ENCODE peak calls at places on chromosomes 3 and 15, in nine cellular contexts. M, Y, D, Z, K, B, V, Q and I are unnamed samples. For H3K27me3, the result is how much of the 10 kb centered on the place peaks cover.

GRCh38 chr3:4963669-4964589 is 15.3 kb upstream of the BHLHE40 start:
- DNase-seq in D (no peak), Z (no peak), M (no peak), V (peak), K (no peak), B (no peak), Q (no peak), Y (no peak), I (no peak)

GRCh38 chr3:146020969-146021368 is 140.0 kb downstream of the PLOD2 start:
- DNase-seq in V (no peak), M (no peak), Z (no peak), Y (no peak), Q (no peak), B (no peak), K (no peak), D (no peak), I (no peak)

GRCh38 chr3:83035704-83036010 is 1274.2 kb upstream of the GBE1 start:
- DNase-seq in Y (no peak), M (no peak), Z (no peak), V (no peak), B (no peak), K (no peak), D (no peak), Q (no peak), I (no peak)

GRCh38 chr3:41881233-41881821 is 80.6 kb downstream of the ULK4 start:
- DNase-seq in Z (no peak), D (no peak), K (no peak), Y (no peak), M (no peak), Q (no peak), V (peak), B (no peak), I (no peak)

GRCh38 chr3:126927846-126928245 is 55.1 kb upstream of the PLXNA1 start:
- DNase-seq in Z (no peak), B (no peak), Y (no peak), M (no peak), K (no peak), Q (no peak), D (no peak), V (no peak), I (no peak)

GRCh38 chr3:151660890-151661289 is 72.8 kb upstream of the AADACL2 start:
- DNase-seq in Z (no peak), Q (no peak), M (no peak), D (no peak), Y (no peak), K (no peak), V (no peak), B (no peak), I (no peak)

GRCh38 chr3:13142552-13143380 is 69.5 kb upstream of the IQSEC1 start:
- DNase-seq in Q (no peak), K (no peak), D (no peak), B (no peak), Z (no peak), Y (no peak), M (peak), V (no peak), I (no peak)

GRCh38 chr3:125161607-125162219 is 50.8 kb downstream of the SLC12A8 start:
- DNase-seq in Q (peak), Y (no peak), D (no peak), B (no peak), Z (no peak), K (peak), V (no peak), M (no peak), I (no peak)

GRCh38 chr15:74222231-74222511 is 14.0 kb upstream of the CCDC33 start:
- DNase-seq in Y (no peak), D (no peak), M (no peak), V (no peak), Q (no peak), Z (no peak), B (no peak), K (no peak), I (no peak)

GRCh38 chr3:88000853-88001252 is 58.0 kb downstream of the CGGBP1 start:
- DNase-seq in V (no peak), B (no peak), K (no peak), Q (no peak), Z (no peak), Y (peak), M (no peak), D (no peak), I (peak)

GRCh38 chr3:177466076-177466475 is 268.8 kb upstream of the TBL1XR1 start:
- DNase-seq in D (no peak), Y (no peak), B (no peak), Q (no peak), M (no peak), Z (no peak), V (no peak), K (no peak), I (no peak)

GRCh38 chr3:193830791-193831191 is 237.8 kb downstream of the OPA1 start:
- DNase-seq in M (no peak), Y (no peak), B (no peak), V (no peak), D (no peak), Z (no peak), K (no peak), Q (no peak), I (no peak)

GRCh38 chr3:99484871-99485270 is 153.5 kb upstream of the COL8A1 start:
- DNase-seq in M (no peak), Q (no peak), B (no peak), K (no peak), D (no peak), Y (no peak), Z (no peak), V (no peak), I (no peak)

GRCh38 chr3:63473641-63474166 is 178.8 kb upstream of the SNTN start:
- DNase-seq in Y (no peak), Q (no peak), K (no peak), B (no peak), M (no peak), D (no peak), Z (no peak), V (no peak), I (no peak)

GRCh38 chr3:197511130-197511529 is 44.6 kb downstream of the BDH1 start:
- DNase-seq in Z (no peak), M (no peak), K (no peak), Y (no peak), B (no peak), D (no peak), V (no peak), Q (no peak), I (no peak)

GRCh38 chr3:22284559-22284958 is 533.5 kb upstream of the ZNF385D start:
- DNase-seq in Q (no peak), B (no peak), D (no peak), Y (no peak), M (no peak), Z (no peak), K (no peak), V (no peak), I (no peak)

GRCh38 chr3:10505050-10505790 is at the start of gene ATP2B2:
- DNase-seq in D (no peak), V (no peak), Z (no peak), B (no peak), Q (no peak), M (no peak), Y (peak), K (no peak), I (peak)

GRCh38 chr3:10503217-10503796 is 2.1 kb downstream of the ATP2B2 start:
- DNase-seq in Z (no peak), Q (no peak), K (no peak), M (no peak), D (no peak), Y (no peak), B (no peak), V (no peak), I (no peak)

GRCh38 chr3:10505791-10506585 is 602 bp upstream of the ATP2B2 start:
- DNase-seq in V (no peak), Z (no peak), B (no peak), K (no peak), M (no peak), D (no peak), Y (no peak), Q (no peak), I (no peak)

GRCh38 chr3:10502185-10502880 is 3.1 kb downstream of the ATP2B2 start:
- DNase-seq in D (no peak), Z (no peak), M (no peak), Q (no peak), B (no peak), K (no peak), Y (no peak), V (no peak), I (no peak)

DNA sequence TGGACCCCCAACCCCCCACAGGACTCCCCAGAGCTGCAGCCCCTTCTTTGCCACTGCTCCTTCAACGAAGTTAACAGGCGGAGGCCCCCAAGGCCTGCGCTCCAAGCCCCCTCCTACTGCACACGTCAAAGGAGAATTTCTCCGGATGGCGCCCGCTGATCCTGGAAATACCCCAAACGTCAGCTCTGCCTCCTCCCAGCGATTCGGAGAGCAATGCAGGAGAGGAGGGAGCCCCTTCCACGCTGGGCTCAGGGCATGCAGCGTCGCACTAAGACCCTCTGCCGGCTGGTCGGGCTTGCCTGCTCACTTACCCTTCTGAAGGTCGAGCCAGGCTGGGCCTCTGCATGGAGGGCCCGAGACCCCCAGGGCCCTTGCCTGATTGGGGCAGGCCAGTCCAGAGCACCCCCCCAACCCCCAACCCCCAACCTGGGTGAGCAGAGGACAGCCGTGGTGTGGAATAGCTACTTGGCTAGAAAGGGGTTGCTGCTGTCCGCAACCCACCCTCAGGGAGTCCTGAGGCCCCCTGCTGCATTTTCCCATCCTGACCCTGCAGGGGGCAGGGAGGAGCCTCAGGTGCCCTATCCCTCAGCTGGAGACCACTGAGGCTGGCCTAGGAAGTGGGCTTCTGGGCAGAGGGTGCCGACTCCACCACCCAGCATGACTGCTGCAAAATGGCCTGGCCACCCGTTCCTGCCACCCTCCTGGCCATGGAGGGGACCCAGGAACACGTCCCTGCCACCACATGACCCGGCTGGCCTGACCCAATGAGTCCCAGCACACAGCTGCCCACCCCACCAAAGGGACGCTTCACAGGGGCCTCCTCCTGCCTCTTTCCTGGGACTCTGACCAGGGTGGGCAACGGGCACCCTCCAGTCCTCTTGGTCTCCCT is 981 bp downstream of the ATP2B2 start:
- DNase-seq in Z (no peak), V (no peak), Y (no peak), K (no peak), B (no peak), D (no peak), M (no peak), Q (no peak), I (no peak)
- H3K27ac ChIP-seq in Z (no peak), V (no peak), Y (no peak), K (no peak), B (no peak), D (no peak), M (no peak), Q (no peak), I (no peak)

GRCh38 chr15:42385980-42386695 is 26.8 kb downstream of the CAPN3 start:
- DNase-seq in K (no peak), Q (peak), Z (no peak), B (no peak), Y (peak), D (no peak), M (no peak), V (peak), I (no peak)
- H3K27me3 ChIP-seq in K (under half), Q (under half), Z (under half), B (under half), Y (under half), D (under half), M (under half), V (under half), I (under half)

GRCh38 chr3:86890997-86891396 is 100.0 kb downstream of the VGLL3 start:
- DNase-seq in D (no peak), Y (no peak), M (no peak), K (no peak), Q (no peak), V (no peak), Z (no peak), B (no peak), I (no peak)
- H3K27ac ChIP-seq in D (no peak), Y (no peak), M (no peak), K (no peak), Q (no peak), V (no peak), Z (no peak), B (no peak), I (no peak)

GRCh38 chr3:169668957-169669681 is 5.6 kb upstream of the MECOM start:
- DNase-seq in Z (no peak), Y (peak), Q (peak), M (no peak), B (no peak), D (peak), K (peak), V (peak), I (peak)

GRCh38 chr3:169669816-169670215 is 6.3 kb upstream of the MECOM start:
- DNase-seq in Y (no peak), M (no peak), V (no peak), B (no peak), Q (no peak), D (no peak), K (no peak), Z (no peak), I (no peak)

GRCh38 chr3:169667710-169668080 is 4.2 kb upstream of the MECOM start:
- DNase-seq in M (no peak), K (no peak), Q (no peak), B (no peak), V (no peak), D (no peak), Y (no peak), Z (no peak), I (no peak)

GRCh38 chr3:169667380-169667671 is 3.8 kb upstream of the MECOM start:
- DNase-seq in V (no peak), M (no peak), B (no peak), Q (no peak), Y (no peak), Z (no peak), K (no peak), D (no peak), I (no peak)

GRCh38 chr3:169668081-169668956 is 4.8 kb upstream of the MECOM start:
- DNase-seq in M (no peak), D (peak), Q (peak), Y (peak), Z (no peak), V (no peak), K (no peak), B (no peak), I (peak)
- H3K27me3 ChIP-seq in M (half or more), D (half or more), Q (half or more), Y (half or more), Z (half or more), V (under half), K (half or more), B (under half), I (under half)

GRCh38 chr3:55267206-55267930 is 219.7 kb downstream of the WNT5A start:
- DNase-seq in D (no peak), K (no peak), M (no peak), V (no peak), B (no peak), Z (no peak), Y (no peak), Q (no peak), I (no peak)
- H3K27ac ChIP-seq in D (no peak), K (no peak), M (no peak), V (no peak), B (no peak), Z (no peak), Y (no peak), Q (no peak), I (no peak)

GRCh38 chr15:92391640-92392039 is 2.0 kb upstream of the ST8SIA2 start:
- DNase-seq in D (no peak), Y (peak), K (no peak), Z (no peak), M (no peak), V (peak), B (no peak), Q (no peak), I (no peak)
- H3K27me3 ChIP-seq in D (half or more), Y (under half), K (half or more), Z (under half), M (half or more), V (under half), B (under half), Q (half or more), I (under half)

GRCh38 chr3:20128378-20128777 is 57.6 kb downstream of the SGO1 start:
- DNase-seq in Q (no peak), M (no peak), Y (no peak), D (no peak), B (no peak), Z (no peak), K (no peak), V (no peak), I (no peak)

GRCh38 chr3:20125289-20125688 is 60.7 kb downstream of the SGO1 start:
- DNase-seq in D (no peak), B (no peak), Z (no peak), Q (no peak), M (no peak), Y (no peak), K (no peak), V (no peak), I (no peak)

GRCh38 chr3:20123121-20123652 is 62.8 kb downstream of the SGO1 start:
- DNase-seq in D (no peak), B (no peak), Q (no peak), M (no peak), Z (no peak), K (no peak), Y (no peak), V (no peak), I (no peak)

GRCh38 chr3:20130122-20130521 is 55.9 kb downstream of the SGO1 start:
- DNase-seq in V (no peak), Q (no peak), B (no peak), Z (no peak), M (no peak), D (no peak), K (no peak), Y (no peak), I (no peak)

GRCh38 chr3:20125912-20126311 is 60.1 kb downstream of the SGO1 start:
- DNase-seq in D (no peak), Z (no peak), K (no peak), Y (no peak), M (no peak), V (no peak), B (peak), Q (peak), I (no peak)
- H3K27ac ChIP-seq in D (no peak), Z (peak), K (no peak), Y (no peak), M (peak), V (no peak), B (no peak), Q (no peak), I (no peak)

GRCh38 chr3:28587723-28588122 is 239.1 kb upstream of the AZI2 start:
- DNase-seq in M (no peak), B (no peak), Q (no peak), Y (no peak), V (no peak), D (no peak), Z (no peak), K (no peak), I (no peak)

GRCh38 chr3:28590216-28590615 is 241.6 kb upstream of the AZI2 start:
- DNase-seq in B (no peak), M (no peak), K (no peak), D (no peak), V (no peak), Z (no peak), Y (no peak), Q (no peak), I (no peak)

GRCh38 chr3:28590851-28591250 is 242.2 kb upstream of the AZI2 start:
- DNase-seq in Z (no peak), Q (no peak), V (no peak), D (no peak), K (no peak), M (no peak), B (no peak), Y (no peak), I (no peak)

GRCh38 chr3:28586325-28586724 is 237.7 kb upstream of the AZI2 start:
- DNase-seq in M (no peak), V (no peak), Z (no peak), Q (no peak), B (no peak), D (no peak), K (no peak), Y (no peak), I (no peak)
- H3K27me3 ChIP-seq in M (under half), V (under half), Z (under half), Q (under half), B (under half), D (under half), K (under half), Y (under half), I (under half)